ENCODE peak calls at places on chromosomes 4 and X, in six cellular contexts. Z is CD8-positive, alpha-beta memory T cell; V is Right ventricle myocardium superior; D is LoVo; S is GM04504; X is stimulated activated CD4-positive, alpha-beta T cell treated with anti-CD3 and anti-CD28 coated beads, Interleukin-4, amount 100 ng/mL, for 48 hours. W is an unnamed sample.

GRCh38 chr4:157992038-157992706 is 180.7 kb downstream of the GASK1B start:
- DNase-seq in Z (peak), V (no peak), D (peak), S (peak), X (peak), W (no peak)

GRCh38 chrX:44529315-44529714 is 13.3 kb downstream of the FUNDC1 start:
- DNase-seq in Z (no peak), V (no peak), D (no peak), S (no peak), X (no peak), W (no peak)

GRCh38 chr4:151143162-151143561 is 43.7 kb downstream of the RPS3A start:
- DNase-seq in Z (no peak), V (no peak), D (no peak), S (no peak), X (no peak), W (no peak)

GRCh38 chr4:67087897-67088296 is 457.4 kb downstream of the CENPC start:
- DNase-seq in Z (peak), V (no peak), D (peak), S (no peak), X (peak), W (no peak)

GRCh38 chr4:183146478-183146877 is 47.4 kb downstream of the WWC2 start:
- DNase-seq in Z (no peak), V (no peak), D (peak), S (no peak), X (no peak), W (no peak)

GRCh38 chr4:135741583-135741982 is 1540.0 kb upstream of the PABPC4L start:
- DNase-seq in Z (no peak), V (no peak), D (no peak), S (no peak), X (no peak), W (no peak)

GRCh38 chr4:1153567-1154090 is 18.8 kb downstream of the SPON2 start:
- DNase-seq in Z (no peak), V (no peak), D (no peak), S (no peak), X (no peak), W (no peak)

GRCh38 chrX:9205599-9206223 is 171.8 kb upstream of the FAM9B start:
- DNase-seq in Z (no peak), V (no peak), D (no peak), S (no peak), X (no peak), W (peak)

GRCh38 chrX:42246814-42247213 is 323.5 kb upstream of the CASK start:
- DNase-seq in Z (no peak), V (no peak), D (no peak), S (no peak), X (no peak), W (no peak)

GRCh38 chrX:48090123-48090522 is 18.7 kb upstream of the ZNF630 start:
- DNase-seq in Z (no peak), V (no peak), D (peak), S (no peak), X (no peak), W (no peak)

GRCh38 chr4:74794341-74794801 is at the start of gene BTC:
- DNase-seq in Z (no peak), V (peak), D (peak), S (no peak), X (no peak), W (no peak)

GRCh38 chr4:99013884-99014523 is 18.5 kb downstream of the METAP1 start:
- DNase-seq in Z (no peak), V (no peak), D (no peak), S (no peak), X (no peak), W (no peak)

GRCh38 chr4:147830987-147831386 is 99.1 kb downstream of the ARHGAP10 start:
- DNase-seq in Z (no peak), V (no peak), D (no peak), S (no peak), X (no peak), W (no peak)

GRCh38 chr4:162422312-162422711 is 258.5 kb upstream of the FSTL5 start:
- DNase-seq in Z (no peak), V (no peak), D (peak), S (no peak), X (no peak), W (no peak)

GRCh38 chrX:148698221-148698620 is 197.8 kb downstream of the AFF2 start:
- DNase-seq in Z (no peak), V (no peak), D (no peak), S (no peak), X (no peak), W (no peak)

GRCh38 chr4:13289391-13289790 is 194.7 kb downstream of the RAB28 start:
- DNase-seq in Z (no peak), V (no peak), D (no peak), S (no peak), X (no peak), W (no peak)

GRCh38 chr4:129328176-129328575 is 232.2 kb downstream of the C4orf33 start:
- DNase-seq in Z (no peak), V (no peak), D (no peak), S (no peak), X (no peak), W (no peak)

GRCh38 chrX:46260502-46260901 is 284.7 kb downstream of the ZNF674 start:
- DNase-seq in Z (no peak), V (no peak), D (peak), S (no peak), X (no peak), W (no peak)

GRCh38 chr4:143207555-143207954 is 22.8 kb downstream of the USP38 start:
- DNase-seq in Z (no peak), V (no peak), D (no peak), S (no peak), X (no peak), W (no peak)